ENCODE peak calls at places on chromosomes 5 and 9, in eight cellular contexts. Z is heart left ventricle, D is tibial nerve, K is BJ, G is transverse colon, I is HCT116, T is body of pancreas, Y is brain microvascular endothelial cell. W is an unnamed sample.
A peak's percentile ranks its signal among the peaks of the same experiment; 100 is the strongest.

GRCh38 chr5:92769986-92770385 is 811.0 kb downstream of the NR2F1-AS1 start:
- DNase-seq in T (no peak), K (no peak), Z (no peak), G (no peak), Y (peak; percentile 42), I (no peak), D (no peak), W (no peak)

GRCh38 chr5:68344447-68345111 is 129.0 kb downstream of the PIK3R1 start:
- DNase-seq in Z (no peak), I (no peak), K (no peak), T (no peak), Y (peak; percentile 56), G (no peak), D (no peak), W (no peak)

GRCh38 chr9:136717399-136717798 is 5.0 kb downstream of the DIPK1B start:
- DNase-seq in K (no peak), D (no peak), G (no peak), Z (no peak), I (no peak), T (no peak), Y (no peak), W (peak; percentile 79)

GRCh38 chr5:2895196-2895595 is 143.7 kb upstream of the IRX2 start:
- DNase-seq in T (no peak), I (no peak), Y (no peak), Z (no peak), D (no peak), G (no peak), K (no peak), W (no peak)

GRCh38 chr5:95781101-95781583 is 41.4 kb downstream of the GLRX start:
- DNase-seq in T (peak; percentile 84), Y (peak; percentile 78), G (peak; percentile 86), D (peak; percentile 88), I (peak; percentile 62), Z (peak; percentile 82), K (peak; percentile 35), W (peak; percentile 81)

GRCh38 chr9:5621327-5621726 is 7.6 kb upstream of the RIC1 start:
- DNase-seq in T (no peak), D (no peak), I (peak; percentile 63), K (peak; percentile 49), G (no peak), Y (peak; percentile 84), Z (no peak), W (no peak)

GRCh38 chr9:108535526-108535925 is 320.3 kb downstream of the ACTL7B start:
- DNase-seq in T (no peak), Y (no peak), K (no peak), G (peak; percentile 24), I (no peak), Z (no peak), D (peak; percentile 10), W (no peak)

GRCh38 chr9:14170973-14171596 is 142.9 kb downstream of the NFIB start:
- DNase-seq in K (no peak), G (no peak), I (no peak), Y (peak; percentile 53), Z (no peak), D (no peak), T (no peak), W (no peak)

GRCh38 chr9:133807037-133807436 is 68.9 kb upstream of the SARDH start:
- DNase-seq in D (no peak), G (no peak), K (no peak), T (no peak), Y (no peak), I (no peak), Z (no peak), W (no peak)

GRCh38 chr9:72880821-72881220 is 72.0 kb downstream of the ALDH1A1 start:
- DNase-seq in I (no peak), D (no peak), Y (no peak), T (no peak), K (no peak), Z (no peak), G (no peak), W (no peak)

GRCh38 chr5:129379406-129379805 is 80.7 kb upstream of the ADAMTS19 start:
- DNase-seq in G (no peak), T (no peak), I (no peak), K (no peak), D (no peak), Z (no peak), Y (no peak), W (no peak)

GRCh38 chr5:116068028-116068632 is 16.7 kb upstream of the COMMD10 start:
- DNase-seq in Z (no peak), G (no peak), I (peak; percentile 78), D (peak; percentile 82), K (no peak), T (peak; percentile 56), Y (peak; percentile 53), W (no peak)

GRCh38 chr5:2239237-2239910 is 356.6 kb upstream of the IRX4 start:
- DNase-seq in Z (no peak), K (no peak), T (no peak), I (no peak), G (no peak), D (no peak), Y (no peak), W (no peak)

GRCh38 chr9:36328798-36329411 is 70.7 kb upstream of the GNE start:
- DNase-seq in I (peak; percentile 63), K (peak; percentile 12), Y (peak; percentile 67), G (peak; percentile 34), T (peak; percentile 64), Z (peak; percentile 39), D (peak; percentile 82), W (no peak)

GRCh38 chr9:83456226-83456625 is 82.0 kb downstream of the FRMD3 start:
- DNase-seq in G (no peak), Y (no peak), I (no peak), K (no peak), D (no peak), T (no peak), Z (no peak), W (no peak)

GRCh38 chr5:35990524-35990923 is 666 bp downstream of the UGT3A1 start:
- DNase-seq in K (no peak), G (no peak), I (no peak), Z (no peak), T (no peak), D (no peak), Y (no peak), W (no peak)

GRCh38 chr5:120604898-120605297 is 140.8 kb downstream of the PRR16 start:
- DNase-seq in Z (no peak), K (peak; percentile 87), D (no peak), G (no peak), Y (peak; percentile 92), I (peak; percentile 31), T (no peak), W (no peak)

GRCh38 chr5:143920772-143921171 is 108.8 kb downstream of the HMHB1 start:
- DNase-seq in T (no peak), D (no peak), K (no peak), Z (no peak), I (no peak), Y (no peak), G (no peak), W (no peak)

GRCh38 chr5:133130387-133131118 is 78.7 kb downstream of the HSPA4 start:
- DNase-seq in Z (no peak), G (no peak), D (no peak), T (no peak), Y (no peak), K (no peak), I (peak; percentile 53), W (no peak)

GRCh38 chr9:91949293-91949945 is 609 bp downstream of the ROR2 start:
- DNase-seq in D (no peak), T (no peak), Y (no peak), K (no peak), Z (no peak), G (no peak), I (no peak), W (no peak)

GRCh38 chr9:91949946-91950664 is at the start of gene ROR2:
- DNase-seq in G (peak; percentile 75), Z (peak; percentile 63), Y (no peak), T (peak; percentile 53), K (no peak), I (peak; percentile 37), D (no peak), W (peak; percentile 60)

GRCh38 chr9:91946825-91947224 is 3.2 kb downstream of the ROR2 start:
- DNase-seq in T (no peak), Y (no peak), G (no peak), I (no peak), K (no peak), Z (no peak), D (no peak), W (no peak)

GRCh38 chr9:91948061-91948422 is 2.0 kb downstream of the ROR2 start:
- DNase-seq in Y (no peak), K (no peak), G (no peak), Z (no peak), D (no peak), I (no peak), T (no peak), W (no peak)

DNA sequence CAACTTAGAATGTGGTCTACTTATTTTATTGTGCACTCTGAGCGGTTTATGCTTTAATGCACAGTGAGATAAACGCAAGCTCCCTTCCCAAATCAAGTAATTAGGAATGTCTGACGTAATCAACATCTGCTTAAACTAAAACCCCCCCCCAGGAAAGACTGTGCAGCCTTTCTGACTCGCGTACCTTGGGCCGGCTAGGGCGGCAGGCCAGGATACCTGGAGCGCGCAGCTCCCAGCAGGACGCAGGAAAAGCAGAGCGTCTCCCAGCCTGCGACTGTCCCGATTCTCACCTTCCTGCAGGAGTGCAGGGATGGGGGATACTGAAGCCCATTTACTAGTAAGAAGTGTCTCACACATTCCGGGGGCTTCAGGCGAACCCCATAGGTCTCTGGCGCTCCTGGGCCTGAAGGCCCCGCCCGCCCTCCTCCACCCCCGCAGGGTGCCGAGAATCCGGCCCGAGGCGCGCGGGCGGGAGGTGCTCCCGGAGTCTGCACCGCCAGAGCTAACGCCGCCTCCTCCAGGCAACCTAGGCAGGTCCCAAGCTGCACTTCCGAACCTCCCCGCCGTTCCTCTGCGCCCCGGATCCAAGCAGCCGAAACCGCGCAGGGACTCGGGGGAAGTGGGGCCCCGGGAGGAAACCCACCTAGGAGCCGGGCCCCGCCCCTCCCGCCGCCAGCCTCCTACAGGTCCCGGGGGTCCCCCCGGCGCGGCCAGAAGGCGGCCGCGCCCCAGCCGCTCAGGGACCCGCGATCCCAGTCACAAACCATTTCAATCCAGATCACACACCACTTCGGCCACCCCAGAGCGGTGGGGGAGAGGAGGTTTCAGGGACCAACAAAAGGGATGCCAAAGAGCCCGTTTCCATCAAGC is 1.4 kb downstream of the ROR2 start:
- DNase-seq in T (peak; percentile 51), D (no peak), K (no peak), G (peak; percentile 66), Z (peak; percentile 31), I (peak; percentile 65), Y (peak; percentile 20), W (no peak)
- H3K4me3 ChIP-seq in T (peak overlapping the region; percentile 35), D (peak overlapping the region; percentile 21), K (peak overlapping the region; percentile 49), G (peak overlapping the region; percentile 49), Z (peak overlapping the region; percentile 30), I (peak overlapping the region; percentile 84), Y (peak overlapping the region; percentile 43), W (peak overlapping the region; percentile 37)

GRCh38 chr9:17810293-17810692 is 231.4 kb downstream of the SH3GL2 start:
- DNase-seq in G (no peak), D (no peak), Y (no peak), K (no peak), Z (no peak), I (no peak), T (no peak), W (no peak)
- H3K27me3 ChIP-seq in G (no peaks in the 10 kb centered on the region), D (no peaks in the 10 kb centered on the region), Y (no peaks in the 10 kb centered on the region), K (peaks cover 1% of the 10 kb centered on the region), Z (peaks cover 6% of the 10 kb centered on the region), I (no peaks in the 10 kb centered on the region), T (no peaks in the 10 kb centered on the region), W (no peaks in the 10 kb centered on the region)

GRCh38 chr9:127955294-127956015 is 17.8 kb upstream of the DPM2 start:
- DNase-seq in G (peak; percentile 93), D (no peak), Z (peak; percentile 62), Y (no peak), I (peak; percentile 98), K (no peak), T (peak; percentile 95), W (peak; percentile 85)
- H3K4me3 ChIP-seq in G (no peak overlapping the region), D (no peak overlapping the region), Z (no peak overlapping the region), Y (no peak overlapping the region), I (peak overlapping the region; percentile 49), K (no peak overlapping the region), T (no peak overlapping the region), W (no peak overlapping the region)

GRCh38 chr5:180591249-180591887 is at the start of gene SCGB3A1:
- DNase-seq in D (no peak), G (no peak), Y (no peak), K (no peak), Z (no peak), I (no peak), T (no peak), W (peak; percentile 86)
- H3K27me3 ChIP-seq in D (no peaks in the 10 kb centered on the region), G (peaks cover 55% of the 10 kb centered on the region), Y (peaks cover 37% of the 10 kb centered on the region), K (peaks cover 23% of the 10 kb centered on the region), Z (peaks cover 17% of the 10 kb centered on the region), I (no peaks in the 10 kb centered on the region), T (peaks cover 15% of the 10 kb centered on the region), W (peaks cover 27% of the 10 kb centered on the region)

W was measured in left lung.